ENCODE peak calls at places on chromosomes 16 and 17, in five cellular contexts. Y, F, O, D and W are unnamed samples.
A peak's percentile ranks its signal among the peaks of the same experiment; 100 is the strongest.

GRCh38 chr17:5354886-5355415 is 64.5 kb downstream of the NUP88 start:
- DNase-seq in F (no peak), D (no peak), O (no peak), Y (no peak), W (no peak)

GRCh38 chr16:28067604-28068382 is 4.3 kb upstream of the GSG1L start:
- DNase-seq in D (no peak), Y (no peak), F (no peak), O (no peak), W (no peak)

GRCh38 chr17:40018211-40019121 is 3.2 kb downstream of the CSF3 start:
- DNase-seq in F (peak; percentile 76), O (no peak), D (peak; percentile 68), Y (no peak), W (no peak)

GRCh38 chr17:69466905-69467630 is 52.6 kb downstream of the MAP2K6 start:
- DNase-seq in Y (no peak), D (peak; percentile 77), F (no peak), O (peak; percentile 17), W (no peak)

GRCh38 chr16:85353839-85354622 is 241.8 kb upstream of the CIBAR2 start:
- DNase-seq in Y (peak; percentile 83), O (no peak), F (no peak), D (no peak), W (peak; percentile 87)

GRCh38 chr16:14369734-14370598 is 260.1 kb downstream of the PARN start:
- DNase-seq in Y (no peak), F (no peak), O (peak; percentile 35), D (no peak), W (no peak)

GRCh38 chr16:29820271-29820701 is at the start of gene MVP:
- DNase-seq in O (peak; percentile 66), D (no peak), Y (peak; percentile 84), F (peak; percentile 39), W (no peak)

GRCh38 chr17:62876063-62876462 is 67.9 kb upstream of the MARCHF10 start:
- DNase-seq in F (no peak), D (no peak), O (peak; percentile 10), Y (no peak), W (no peak)

GRCh38 chr16:89958068-89958467 is 9.5 kb downstream of the DEF8 start:
- DNase-seq in D (peak; percentile 58), Y (peak; percentile 65), F (peak; percentile 77), O (no peak), W (no peak)

GRCh38 chr17:66549312-66549705 is 246.9 kb downstream of the PRKCA start:
- DNase-seq in D (no peak), F (no peak), Y (no peak), O (no peak), W (no peak)

GRCh38 chr17:63434951-63435571 is 11.0 kb downstream of the CYB561 start:
- DNase-seq in F (no peak), D (no peak), O (peak; percentile 76), Y (peak; percentile 89), W (peak; percentile 89)

GRCh38 chr16:81451753-81452680 is 7.4 kb downstream of the CMIP start:
- DNase-seq in F (no peak), Y (peak; percentile 64), D (no peak), O (no peak), W (no peak)

GRCh38 chr16:30060354-30061194 is 5.0 kb upstream of the ALDOA start:
- DNase-seq in Y (no peak), D (no peak), O (no peak), F (no peak), W (peak; percentile 83)

GRCh38 chr16:82660966-82661365 is 34.2 kb downstream of the CDH13 start:
- DNase-seq in O (no peak), F (no peak), D (no peak), Y (no peak), W (no peak)

GRCh38 chr16:7227193-7227825 is 105.3 kb upstream of the RBFOX1 start:
- DNase-seq in Y (no peak), D (peak; percentile 54), F (peak; percentile 60), O (no peak), W (no peak)

GRCh38 chr17:4479982-4480751 is 18.5 kb upstream of the SPNS2 start:
- DNase-seq in F (no peak), D (peak; percentile 37), Y (no peak), O (no peak), W (no peak)

GRCh38 chr17:64178011-64178825 is 48.3 kb upstream of the ERN1 start:
- DNase-seq in O (peak; percentile 17), D (no peak), F (no peak), Y (no peak), W (no peak)

GRCh38 chr17:81980752-81981239 is 3.4 kb downstream of the ASPSCR1 start:
- DNase-seq in D (no peak), F (no peak), O (no peak), Y (peak; percentile 67), W (peak; percentile 87)

GRCh38 chr17:50364715-50365114 is 8.3 kb downstream of the MRPL27 start:
- DNase-seq in O (no peak), D (peak; percentile 26), Y (no peak), F (no peak), W (no peak)

GRCh38 chr17:81267390-81268067 is 27.6 kb downstream of the SLC38A10 start:
- DNase-seq in O (no peak), F (no peak), Y (no peak), D (no peak), W (no peak)

GRCh38 chr17:74567397-74567796 is at the start of gene CD300H:
- DNase-seq in D (no peak), Y (no peak), F (no peak), O (no peak), W (no peak)

GRCh38 chr17:63702223-63702577 is 2.3 kb upstream of the LIMD2 start:
- DNase-seq in F (no peak), D (no peak), Y (peak; percentile 59), O (no peak), W (no peak)

GRCh38 chr17:55332296-55333041 is 67.7 kb downstream of the HLF start:
- DNase-seq in D (no peak), O (no peak), F (no peak), Y (peak; percentile 74), W (peak; percentile 11)

GRCh38 chr17:77374170-77374936 is 233.6 kb downstream of the SEC14L1 start:
- DNase-seq in D (peak; percentile 96), F (peak; percentile 82), Y (peak; percentile 88), O (no peak), W (no peak)

GRCh38 chr16:83689385-83689831 is 118.4 kb upstream of the HSBP1 start:
- DNase-seq in O (peak; percentile 91), D (no peak), F (no peak), Y (no peak), W (peak; percentile 53)

GRCh38 chr17:13393841-13394710 is 207.7 kb downstream of the HS3ST3A1 start:
- DNase-seq in O (peak; percentile 89), D (no peak), Y (no peak), F (no peak), W (no peak)

GRCh38 chr16:64311241-64311640 is 810.6 kb downstream of the CDH11 start:
- DNase-seq in F (no peak), O (no peak), Y (no peak), D (no peak), W (no peak)

GRCh38 chr16:84983308-84983707 is 28.0 kb downstream of the ZDHHC7 start:
- DNase-seq in Y (peak; percentile 75), D (no peak), O (no peak), F (no peak), W (no peak)

GRCh38 chr17:60392845-60393702 is 1.1 kb upstream of the USP32 start:
- DNase-seq in D (peak; percentile 14), O (peak; percentile 52), F (no peak), Y (peak; percentile 52), W (no peak)

GRCh38 chr17:69286257-69286656 is 40.7 kb downstream of the ABCA5 start:
- DNase-seq in F (no peak), O (peak; percentile 27), Y (no peak), D (no peak), W (no peak)

GRCh38 chr16:49703494-49703893 is 152.4 kb downstream of the ZNF423 start:
- DNase-seq in F (no peak), D (no peak), O (no peak), Y (no peak), W (no peak)

GRCh38 chr16:49455181-49455990 is 81.8 kb downstream of the C16orf78 start:
- DNase-seq in F (peak; percentile 35), O (no peak), D (no peak), Y (no peak), W (no peak)

DNA sequence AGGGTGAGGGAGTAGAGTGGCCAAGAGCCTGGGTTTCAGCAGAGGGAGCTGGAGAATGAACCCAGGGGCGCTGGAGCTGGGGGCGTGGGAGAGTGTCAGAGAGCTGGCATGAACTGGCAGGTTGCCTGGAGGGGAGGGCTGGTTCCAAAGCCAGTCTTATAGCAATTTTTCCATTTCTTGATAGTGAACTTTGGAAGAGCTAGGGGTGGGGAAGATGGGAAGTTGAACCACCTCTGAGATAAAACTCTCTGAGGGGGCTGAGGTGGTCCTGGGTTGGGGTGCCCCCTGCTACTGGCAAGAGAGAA is 36.9 kb downstream of the ADGRG5 start:
- DNase-seq in D (no peak), Y (no peak), F (no peak), O (no peak), W (no peak)
- TF ChIP-seq CTCF in D (no peak), Y (no peak), F (no peak), O (no peak), W (no peak)

DNA sequence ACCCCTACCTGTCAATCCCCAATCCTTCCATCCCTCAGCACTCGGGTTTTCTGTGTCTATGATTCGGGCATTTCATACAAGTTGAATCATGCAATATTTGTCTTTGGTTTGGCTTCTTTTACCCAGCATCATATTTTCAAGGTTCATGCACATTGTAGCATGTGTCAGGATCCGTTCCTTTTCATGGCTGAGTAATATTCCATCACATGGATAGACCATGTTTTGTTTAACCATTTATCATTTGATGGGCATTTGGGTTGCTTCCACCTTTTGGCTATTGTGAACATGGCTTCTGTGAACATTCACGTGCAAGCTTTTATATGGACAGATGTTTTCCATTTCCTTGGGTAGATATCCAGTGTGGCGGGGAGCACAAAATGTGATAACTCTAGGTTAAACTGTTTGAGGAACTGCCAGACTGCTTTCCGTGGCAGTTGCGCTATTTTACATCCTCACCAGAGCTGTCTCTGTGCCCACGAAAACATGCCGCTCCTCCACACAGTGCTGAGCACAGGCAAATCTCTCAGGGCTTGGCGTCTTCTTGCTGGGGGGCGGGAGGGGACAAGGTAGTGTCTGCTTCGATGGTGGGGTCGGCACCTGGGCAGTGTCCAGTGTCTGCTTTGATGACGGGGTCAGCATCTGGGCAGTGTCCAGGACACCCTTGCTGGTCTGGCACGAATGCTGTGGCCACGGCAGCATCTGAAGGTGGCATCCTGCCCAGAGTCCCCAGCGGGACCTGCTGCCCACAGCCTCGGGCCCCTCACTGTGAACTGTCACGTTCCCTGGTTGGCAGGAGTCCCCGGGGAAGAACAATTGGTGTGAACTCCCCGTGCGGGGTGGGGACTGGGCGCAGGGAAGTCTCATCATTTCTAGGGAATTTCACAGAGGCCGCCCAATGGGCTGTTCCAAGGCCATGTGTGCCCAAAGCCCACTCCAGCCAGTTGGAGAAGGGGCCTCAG is 32.4 kb upstream of the JPH3 start:
- DNase-seq in F (no peak), O (no peak), Y (no peak), D (no peak), W (peak; percentile 29)
- H3K27ac ChIP-seq in F (no peak overlapping the region), O (no peak overlapping the region), Y (no peak overlapping the region), D (no peak overlapping the region), W (no peak overlapping the region)

GRCh38 chr16:2009302-2009711 is 314 bp downstream of the ZNF598 start:
- DNase-seq in F (no peak), Y (no peak), O (no peak), D (no peak), W (no peak)
- TF ChIP-seq CTCF in F (no peak), Y (no peak), O (no peak), D (no peak), W (no peak)

DNA sequence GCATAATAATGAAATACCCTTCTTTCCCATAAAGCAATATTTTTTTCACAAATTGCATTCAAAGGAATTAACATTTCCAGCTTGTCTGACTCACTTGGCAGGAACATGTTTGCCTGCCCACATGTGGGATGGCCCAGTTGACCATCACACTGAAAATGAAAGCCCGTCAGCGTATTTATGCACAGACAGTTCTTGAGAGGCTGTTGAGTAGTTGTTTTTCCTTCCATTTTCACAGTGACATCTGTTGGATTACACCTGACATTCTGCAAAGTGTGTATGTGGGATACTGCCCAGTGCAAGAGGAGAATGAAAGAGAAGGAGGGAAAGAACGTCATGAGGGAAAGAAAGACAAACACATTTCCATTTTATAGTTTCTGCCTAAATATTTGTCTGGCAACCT is 29.7 kb downstream of the HS3ST4 start:
- DNase-seq in D (no peak), Y (no peak), O (no peak), F (no peak), W (no peak)
- H3K27ac ChIP-seq in D (no peak overlapping the region), Y (no peak overlapping the region), O (no peak overlapping the region), F (no peak overlapping the region), W (no peak overlapping the region)